ENCODE peak calls at places on chromosomes 2 and 18, in six cellular contexts. Y is K562, M is GM12878, S is HepG2, J is SK-N-SH, C is H1. F is an unnamed sample.
A peak's percentile ranks its signal among the peaks of the same experiment; 100 is the strongest.

GRCh38 chr2:241817126-241817820 is 8.3 kb downstream of the NEU4 start:
- DNase-seq in Y (no peak), M (no peak), S (no peak), J (no peak), C (no peak), F (no peak)

GRCh38 chr18:49813321-49814146 is at the start of gene ACAA2:
- DNase-seq in Y (peak; percentile 79), M (peak; percentile 69), S (peak; percentile 63), J (peak; percentile 90), C (peak; percentile 90), F (peak; percentile 75)

GRCh38 chr2:66925128-66925527 is 472.0 kb upstream of the ETAA1 start:
- DNase-seq in Y (no peak), M (no peak), S (no peak), J (no peak), C (no peak), F (no peak)

GRCh38 chr2:3460161-3460560 is 59.2 kb downstream of the ADI1 start:
- DNase-seq in Y (no peak), M (no peak), S (no peak), J (no peak), C (no peak), F (no peak)

GRCh38 chr2:58939388-58939787 is 698.3 kb upstream of the FANCL start:
- DNase-seq in Y (no peak), M (no peak), S (no peak), J (no peak), C (no peak), F (no peak)

GRCh38 chr2:23900927-23901322 is 26.0 kb downstream of the ATAD2B start:
- DNase-seq in Y (peak; percentile 32), M (no peak), S (peak; percentile 22), J (no peak), C (no peak), F (peak; percentile 48)

GRCh38 chr2:56077352-56077915 is 106.4 kb upstream of the CCDC85A start:
- DNase-seq in Y (peak; percentile 53), M (no peak), S (peak; percentile 49), J (peak; percentile 21), C (peak; percentile 65), F (no peak)

GRCh38 chr2:62305421-62306176 is 109.7 kb downstream of the B3GNT2 start:
- DNase-seq in Y (peak; percentile 90), M (peak; percentile 69), S (no peak), J (peak; percentile 40), C (no peak), F (no peak)

GRCh38 chr2:207482630-207483029 is 47.1 kb upstream of the CREB1 start:
- DNase-seq in Y (no peak), M (no peak), S (no peak), J (no peak), C (no peak), F (no peak)

DNA sequence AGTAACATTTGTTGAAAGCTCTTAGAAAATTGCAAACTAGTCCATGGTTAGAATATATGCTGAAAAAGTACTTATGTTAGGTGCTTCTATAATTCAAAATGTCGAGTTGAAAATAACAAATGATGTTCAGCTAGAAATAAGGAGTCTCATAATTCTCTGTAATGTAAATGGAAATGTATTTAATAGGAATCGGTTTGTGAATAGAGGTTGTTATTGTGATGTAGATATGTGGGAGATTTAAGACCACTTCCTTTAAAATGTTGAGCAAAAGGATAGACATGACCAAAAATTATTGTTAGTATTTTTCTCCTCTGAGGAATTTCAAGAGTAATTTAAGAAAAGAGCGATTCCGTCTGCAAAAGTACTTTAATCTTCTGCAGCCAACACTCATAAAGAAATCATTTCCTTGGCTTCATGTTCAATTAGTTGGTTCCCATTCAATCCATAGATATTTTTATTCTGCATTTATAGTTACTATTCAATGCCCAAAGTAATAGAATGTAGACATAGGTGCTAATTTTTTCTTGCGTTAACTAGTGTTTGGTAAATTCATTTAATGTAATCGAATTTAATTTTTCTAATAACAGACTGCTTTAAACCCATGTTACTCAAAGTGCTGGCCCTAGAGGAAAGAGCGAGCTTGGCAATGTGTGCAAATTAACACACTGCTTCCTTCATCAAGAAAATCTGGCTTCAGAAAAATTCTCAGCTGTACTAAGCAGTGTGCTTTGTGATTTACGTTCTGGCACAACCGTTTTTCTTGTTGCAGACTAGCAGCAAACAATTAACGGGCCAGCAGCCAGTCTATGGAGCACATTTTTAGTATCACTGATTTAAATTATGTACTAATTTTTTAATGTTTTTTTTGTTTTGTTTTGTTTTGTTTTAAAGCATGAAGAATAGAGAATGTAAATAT is 32.2 kb downstream of the FN1 start:
- DNase-seq in Y (no peak), M (no peak), S (no peak), J (no peak), C (no peak), F (no peak)
- TF ChIP-seq GABPA in Y (no peak), M (no peak), S (no peak), J (no peak), C (no peak), F (no peak)

DNA sequence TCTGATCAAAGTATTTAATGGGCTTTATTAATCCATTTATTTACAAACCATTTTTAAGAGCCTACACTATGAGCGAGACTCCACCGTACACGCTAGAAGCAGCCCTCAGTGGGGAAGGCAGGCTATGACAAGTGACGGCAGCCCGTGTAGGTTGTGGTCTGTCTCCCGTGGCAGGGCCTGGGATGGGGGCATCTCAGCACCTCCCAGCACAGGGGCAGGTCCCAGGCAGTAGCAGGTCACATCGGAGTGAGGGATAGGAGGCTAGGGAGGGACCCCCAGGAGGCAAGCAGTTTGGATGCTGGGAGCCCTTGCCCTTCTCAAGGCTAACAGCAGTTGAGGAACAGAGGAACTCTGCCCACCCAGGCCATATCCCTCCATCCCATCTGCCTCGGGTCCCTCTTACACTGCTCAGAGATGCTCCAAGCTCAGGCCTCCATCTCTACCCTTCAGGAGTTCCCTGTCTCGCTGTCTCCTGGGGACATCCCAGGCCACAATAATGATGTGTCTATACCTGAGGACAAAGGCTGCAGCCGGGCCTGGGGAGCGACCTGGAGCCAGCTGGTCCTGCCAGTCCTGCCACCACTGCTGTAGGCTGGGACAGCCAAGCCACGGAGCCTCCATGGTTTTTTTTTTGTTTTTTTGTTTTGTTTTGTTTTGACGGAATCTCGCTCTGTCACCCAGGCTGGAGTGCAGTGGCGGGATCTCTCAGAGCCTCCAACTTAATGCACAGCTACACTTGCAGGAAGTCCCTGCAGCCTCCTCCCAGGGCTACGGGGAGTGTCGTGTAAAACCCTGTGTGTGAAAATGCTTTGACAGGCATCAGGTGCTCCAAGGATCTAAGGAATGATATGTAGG is 92.0 kb downstream of the NDUFA10 start:
- DNase-seq in Y (no peak), M (no peak), S (no peak), J (no peak), C (no peak), F (no peak)
- TF ChIP-seq GABPA in Y (no peak), M (no peak), S (no peak), J (no peak), C (no peak), F (no peak)

GRCh38 chr2:144469788-144470187 is 50.1 kb downstream of the ZEB2 start:
- DNase-seq in Y (no peak), M (no peak), S (no peak), J (no peak), C (no peak), F (no peak)
- TF ChIP-seq GABPA in Y (no peak), M (no peak), S (no peak), J (no peak), C (no peak), F (no peak)

DNA sequence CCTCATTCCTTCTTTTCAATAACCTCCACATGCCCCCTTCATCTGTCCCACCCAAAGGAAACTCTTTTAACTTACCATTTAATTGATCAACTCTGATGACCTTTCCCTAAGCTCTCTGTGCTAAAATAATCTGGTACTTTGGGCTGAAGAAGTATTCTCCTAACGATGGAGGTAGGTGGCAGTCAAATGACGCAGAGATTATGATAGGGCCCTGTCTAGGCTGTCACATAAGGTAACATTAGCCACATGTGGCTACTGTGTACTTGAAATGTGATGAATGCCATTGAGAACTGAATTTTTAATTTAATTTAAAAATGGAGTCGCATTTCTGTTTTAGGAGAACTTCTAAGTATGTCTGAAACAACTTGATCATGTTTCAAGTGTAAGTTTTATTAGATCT is 140.5 kb upstream of the TNP1 start:
- DNase-seq in Y (no peak), M (no peak), S (no peak), J (no peak), C (no peak), F (no peak)
- TF ChIP-seq GABPA in Y (no peak), M (no peak), S (no peak), J (no peak), C (no peak), F (no peak)